ENCODE peak calls at places on chromosomes 4 and X, in eight cellular contexts. L, C, V, U, J, H, D and T are unnamed samples.
A peak's percentile ranks its signal among the peaks of the same experiment; 100 is the strongest.

GRCh38 chr4:3827616-3828492 is 61.7 kb downstream of the ADRA2C start:
- DNase-seq in L (no peak), C (no peak), V (peak; percentile 74), U (peak; percentile 88), J (no peak), H (peak; percentile 19), D (no peak), T (peak; percentile 25)

GRCh38 chr4:110088670-110089069 is 109.7 kb downstream of the ELOVL6 start:
- DNase-seq in L (peak; percentile 31), C (peak; percentile 25), V (peak; percentile 55), U (no peak), J (no peak), H (peak; percentile 85), D (peak; percentile 48), T (peak; percentile 49)

GRCh38 chrX:118116308-118117068 is at the start of gene KLHL13:
- DNase-seq in L (no peak), C (no peak), V (peak; percentile 44), U (peak; percentile 41), J (peak; percentile 93), H (peak; percentile 5), D (no peak), T (peak; percentile 33)

GRCh38 chr4:81215219-81215892 is at the start of gene PRKG2:
- DNase-seq in L (no peak), C (no peak), V (peak; percentile 59), U (no peak), J (peak; percentile 29), H (no peak), D (no peak), T (no peak)

GRCh38 chr4:89129080-89129640 is 17.8 kb downstream of the TIGD2 start:
- DNase-seq in L (peak; percentile 13), C (no peak), V (peak; percentile 20), U (no peak), J (no peak), H (peak; percentile 64), D (no peak), T (peak; percentile 4)

GRCh38 chr4:187209921-187210613 is 486.4 kb upstream of the FAT1 start:
- DNase-seq in L (peak; percentile 98), C (no peak), V (peak; percentile 44), U (peak; percentile 88), J (no peak), H (peak; percentile 90), D (no peak), T (peak; percentile 83)

GRCh38 chrX:133645977-133646750 is 230.9 kb upstream of the GPC4 start:
- DNase-seq in L (peak; percentile 61), C (no peak), V (peak; percentile 91), U (peak; percentile 57), J (no peak), H (peak; percentile 52), D (no peak), T (no peak)

GRCh38 chr4:114249561-114250356 is 270.3 kb upstream of the ARSJ start:
- DNase-seq in L (no peak), C (no peak), V (no peak), U (peak; percentile 27), J (no peak), H (no peak), D (no peak), T (peak; percentile 17)

GRCh38 chr4:89031272-89031671 is 25.7 kb downstream of the FAM13A start:
- DNase-seq in L (no peak), C (no peak), V (no peak), U (no peak), J (no peak), H (no peak), D (no peak), T (no peak)

GRCh38 chrX:116277391-116277790 is 106.8 kb downstream of the AGTR2 start:
- DNase-seq in L (no peak), C (no peak), V (no peak), U (no peak), J (no peak), H (no peak), D (no peak), T (no peak)

GRCh38 chr4:42786350-42787070 is 106.0 kb upstream of the GRXCR1 start:
- DNase-seq in L (no peak), C (no peak), V (no peak), U (peak; percentile 51), J (peak; percentile 32), H (no peak), D (no peak), T (no peak)

GRCh38 chr4:32560306-32560705 is 1840.1 kb downstream of the PCDH7 start:
- DNase-seq in L (no peak), C (no peak), V (peak; percentile 77), U (no peak), J (no peak), H (peak; percentile 0), D (no peak), T (peak; percentile 62)

GRCh38 chrX:84873176-84873575 is 130.5 kb upstream of the APOOL start:
- DNase-seq in L (no peak), C (peak; percentile 58), V (no peak), U (no peak), J (no peak), H (no peak), D (no peak), T (no peak)

GRCh38 chrX:100591256-100592051 is 6.7 kb downstream of the TNMD start:
- DNase-seq in L (no peak), C (no peak), V (no peak), U (no peak), J (no peak), H (no peak), D (no peak), T (no peak)

GRCh38 chr4:73245955-73246354 is 12.6 kb downstream of the ANKRD17 start:
- DNase-seq in L (no peak), C (no peak), V (no peak), U (no peak), J (no peak), H (no peak), D (no peak), T (no peak)

GRCh38 chrX:39645059-39645895 is 452.5 kb downstream of the BCOR start:
- DNase-seq in L (peak; percentile 32), C (no peak), V (peak; percentile 89), U (peak; percentile 65), J (no peak), H (peak; percentile 83), D (no peak), T (peak; percentile 32)

GRCh38 chrX:78548012-78548411 is 111.1 kb downstream of the RTL3 start:
- DNase-seq in L (no peak), C (no peak), V (no peak), U (no peak), J (no peak), H (no peak), D (no peak), T (peak; percentile 88)

GRCh38 chr4:37246891-37247290 is 2.3 kb downstream of the NWD2 start:
- DNase-seq in L (no peak), C (no peak), V (no peak), U (no peak), J (no peak), H (no peak), D (no peak), T (peak; percentile 20)

GRCh38 chr4:138259296-138259695 is 17.1 kb upstream of the SLC7A11 start:
- DNase-seq in L (no peak), C (no peak), V (no peak), U (no peak), J (no peak), H (no peak), D (no peak), T (no peak)

DNA sequence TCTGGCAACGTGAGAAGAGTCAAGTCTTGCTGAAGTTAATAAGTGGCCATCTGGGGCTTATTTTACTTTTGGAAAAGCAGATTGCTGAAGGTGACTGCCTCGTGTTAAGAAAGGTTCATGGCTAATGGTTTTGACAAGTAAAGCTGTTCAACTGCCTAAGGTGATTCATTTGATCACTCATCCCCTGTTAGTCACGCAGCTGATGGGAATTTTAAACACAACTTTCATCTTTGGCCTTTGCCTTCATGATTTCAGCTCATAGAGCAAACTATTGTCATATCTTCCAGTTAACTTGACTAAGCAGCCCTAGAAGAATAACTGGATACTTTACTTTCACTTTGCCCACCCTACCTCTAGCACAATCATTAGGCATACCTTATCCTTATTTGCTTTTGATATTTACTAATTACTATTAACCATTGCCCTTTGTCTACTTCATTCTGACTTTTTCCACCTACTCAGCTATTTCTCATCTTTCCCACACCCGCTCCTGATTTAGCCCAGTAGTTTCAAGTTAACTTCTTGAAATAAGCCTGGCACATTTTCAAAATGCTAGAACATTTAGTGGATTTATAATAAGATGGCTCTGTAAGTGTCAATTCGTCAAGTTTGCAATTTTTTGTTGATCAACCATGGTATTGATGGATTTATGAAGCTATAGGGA is 170.6 kb upstream of the S100G start:
- DNase-seq in L (no peak), C (no peak), V (no peak), U (peak; percentile 24), J (no peak), H (peak; percentile 17), D (no peak), T (peak; percentile 92)
- H3K4me3 ChIP-seq in L (no peak overlapping the region), C (no peak overlapping the region), V (no peak overlapping the region), U (no peak overlapping the region), J (no peak overlapping the region), H (no peak overlapping the region), D (no peak overlapping the region), T (peak overlapping the region; percentile 50)

DNA sequence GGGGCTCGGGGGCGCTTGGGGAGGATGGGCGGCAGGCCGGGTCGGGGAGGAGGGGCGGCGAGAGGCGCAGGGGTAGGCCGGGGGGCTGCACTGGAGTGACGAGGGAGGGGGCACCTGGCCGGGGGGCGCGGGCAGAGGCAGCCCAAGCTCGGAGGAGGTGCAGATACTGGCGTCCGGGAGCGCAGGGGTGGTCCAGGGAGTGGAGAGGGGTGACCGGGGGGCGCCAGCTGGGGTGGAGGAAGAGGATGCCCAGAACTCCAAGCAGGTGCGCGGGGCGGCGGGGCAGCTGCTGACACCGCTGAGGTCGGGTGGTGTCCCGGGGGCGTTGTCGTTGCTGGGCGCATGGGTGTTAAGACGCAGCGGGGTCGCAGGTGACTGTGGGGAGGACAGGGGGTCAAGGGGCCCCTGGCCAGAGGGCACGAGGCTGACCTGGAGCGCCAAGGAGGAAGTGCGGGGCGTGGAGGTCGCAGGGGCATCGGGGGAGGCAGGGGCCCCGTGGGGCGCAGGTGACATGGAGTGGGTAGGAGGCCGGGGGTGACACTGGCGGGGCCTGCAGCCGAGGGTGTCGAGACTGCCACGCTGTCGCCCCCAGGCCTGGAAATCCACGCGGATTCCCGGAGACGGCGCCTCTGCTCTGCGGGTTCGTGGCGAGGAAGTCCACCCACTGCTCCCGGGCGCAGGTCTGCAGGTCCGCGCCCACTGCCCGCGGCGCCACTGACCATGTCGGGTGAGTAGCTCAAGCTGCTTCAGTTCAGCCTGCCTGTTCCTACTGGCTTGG is 928 bp downstream of the GYG2 start:
- DNase-seq in L (no peak), C (no peak), V (no peak), U (no peak), J (peak; percentile 42), H (no peak), D (no peak), T (no peak)
- H3K4me3 ChIP-seq in L (peak overlapping the region; percentile 37), C (no peak overlapping the region), V (peak overlapping the region; percentile 72), U (no peak overlapping the region), J (peak overlapping the region; percentile 72), H (peak overlapping the region; percentile 59), D (no peak overlapping the region), T (no peak overlapping the region)

GRCh38 chrX:38233891-38234807 is 13.5 kb upstream of the SRPX start:
- DNase-seq in L (peak; percentile 37), C (no peak), V (peak; percentile 95), U (peak; percentile 68), J (no peak), H (peak; percentile 63), D (no peak), T (peak; percentile 65)
- H3K4me3 ChIP-seq in L (no peak overlapping the region), C (no peak overlapping the region), V (no peak overlapping the region), U (no peak overlapping the region), J (no peak overlapping the region), H (no peak overlapping the region), D (no peak overlapping the region), T (no peak overlapping the region)

DNA sequence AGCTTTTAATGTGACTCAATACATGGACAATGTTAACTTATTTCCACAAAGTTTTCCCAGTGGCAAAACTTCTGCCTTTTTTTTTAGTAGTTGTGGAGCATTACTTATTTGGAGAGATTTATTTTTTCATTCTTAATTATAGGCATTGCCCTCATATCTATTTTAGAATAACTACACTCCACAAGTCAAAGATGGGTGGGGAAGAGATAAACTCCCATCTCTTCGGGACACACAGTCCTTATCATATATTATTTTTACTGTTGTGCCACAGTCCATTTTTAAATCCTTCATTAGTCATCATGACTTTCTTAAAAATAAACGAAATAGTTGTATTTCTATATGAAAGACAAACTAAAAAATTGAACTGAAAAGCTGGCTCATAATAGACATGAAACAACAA is 1.2 kb downstream of the DMD start:
- DNase-seq in L (no peak), C (no peak), V (no peak), U (no peak), J (no peak), H (no peak), D (no peak), T (no peak)
- H3K4me3 ChIP-seq in L (no peak overlapping the region), C (no peak overlapping the region), V (peak overlapping the region; percentile 76), U (peak overlapping the region; percentile 53), J (no peak overlapping the region), H (peak overlapping the region; percentile 29), D (no peak overlapping the region), T (no peak overlapping the region)